ENCODE peak calls at places on chromosome 19, in eight cellular contexts. R is HFF-Myc, P is progenitor cell of endocrine pancreas, F is psoas muscle, E is astrocyte of the spinal cord, S is heart left ventricle, N is HL-60, V is fibroblast of lung. W is an unnamed sample.
A peak's percentile ranks its signal among the peaks of the same experiment; 100 is the strongest.

GRCh38 chr19:5850743-5851293 is 431 bp downstream of the FUT3 start:
- DNase-seq in R (no peak), P (no peak), F (no peak), E (peak; percentile 55), S (no peak), N (no peak), V (peak; percentile 61), W (no peak)

GRCh38 chr19:42052241-42052863 is 17.7 kb downstream of the GRIK5 start:
- DNase-seq in R (no peak), P (no peak), F (peak; percentile 41), E (no peak), S (peak; percentile 40), N (no peak), V (no peak), W (no peak)

GRCh38 chr19:49196527-49197240 is 39.1 kb downstream of the TRPM4 start:
- DNase-seq in R (no peak), P (no peak), F (peak; percentile 83), E (no peak), S (peak; percentile 51), N (no peak), V (peak; percentile 14), W (peak; percentile 31)

GRCh38 chr19:48987323-48987722 is 5.8 kb downstream of the GYS1 start:
- DNase-seq in R (no peak), P (no peak), F (no peak), E (no peak), S (no peak), N (no peak), V (no peak), W (no peak)

GRCh38 chr19:33468361-33469170 is 53.0 kb downstream of the PEPD start:
- DNase-seq in R (no peak), P (no peak), F (no peak), E (peak; percentile 84), S (no peak), N (no peak), V (peak; percentile 67), W (peak; percentile 51)

GRCh38 chr19:18121166-18121565 is 23.6 kb downstream of the MAST3 start:
- DNase-seq in R (no peak), P (no peak), F (no peak), E (no peak), S (no peak), N (no peak), V (no peak), W (no peak)

GRCh38 chr19:58396691-58397532 is 1.5 kb downstream of the RNF225 start:
- DNase-seq in R (no peak), P (no peak), F (no peak), E (no peak), S (no peak), N (no peak), V (no peak), W (no peak)

GRCh38 chr19:3276341-3276799 is 51.9 kb downstream of the CELF5 start:
- DNase-seq in R (no peak), P (peak; percentile 29), F (no peak), E (no peak), S (no peak), N (no peak), V (no peak), W (no peak)

GRCh38 chr19:55493052-55493649 is 4.9 kb downstream of the SSC5D start:
- DNase-seq in R (no peak), P (no peak), F (no peak), E (no peak), S (peak; percentile 41), N (no peak), V (peak; percentile 48), W (no peak)

GRCh38 chr19:42051166-42052115 is 18.6 kb downstream of the GRIK5 start:
- DNase-seq in R (no peak), P (no peak), F (no peak), E (no peak), S (no peak), N (no peak), V (no peak), W (no peak)

GRCh38 chr19:6476155-6476895 is 5.3 kb downstream of the DENND1C start:
- DNase-seq in R (no peak), P (peak; percentile 78), F (peak; percentile 71), E (peak; percentile 30), S (peak; percentile 41), N (peak; percentile 22), V (peak; percentile 23), W (peak; percentile 68)

GRCh38 chr19:30154410-30154809 is 212.4 kb downstream of the URI1 start:
- DNase-seq in R (no peak), P (no peak), F (no peak), E (no peak), S (no peak), N (no peak), V (no peak), W (no peak)

GRCh38 chr19:41426952-41427646 is at the start of gene B3GNT8:
- DNase-seq in R (no peak), P (peak; percentile 70), F (peak; percentile 87), E (peak; percentile 64), S (peak; percentile 92), N (peak; percentile 92), V (peak; percentile 59), W (no peak)

GRCh38 chr19:36136975-36137686 is 2.7 kb upstream of the CAPNS1 start:
- DNase-seq in R (no peak), P (no peak), F (peak; percentile 72), E (peak; percentile 46), S (peak; percentile 81), N (no peak), V (peak; percentile 66), W (no peak)

GRCh38 chr19:3178973-3179738 is 587 bp downstream of the S1PR4 start:
- DNase-seq in R (no peak), P (no peak), F (no peak), E (no peak), S (peak; percentile 28), N (peak; percentile 53), V (no peak), W (no peak)

GRCh38 chr19:50514346-50515167 is 844 bp upstream of the ASPDH start:
- DNase-seq in R (no peak), P (no peak), F (no peak), E (no peak), S (no peak), N (no peak), V (no peak), W (peak; percentile 66)

GRCh38 chr19:34343751-34344150 is 21.2 kb upstream of the GPI start:
- DNase-seq in R (no peak), P (no peak), F (no peak), E (no peak), S (no peak), N (no peak), V (no peak), W (no peak)

GRCh38 chr19:20103091-20103501 is 25.3 kb downstream of the ZNF90 start:
- DNase-seq in R (no peak), P (no peak), F (no peak), E (no peak), S (no peak), N (no peak), V (no peak), W (no peak)

GRCh38 chr19:32397736-32398135 is 7.8 kb upstream of the DPY19L3 start:
- DNase-seq in R (peak; percentile 81), P (no peak), F (no peak), E (peak; percentile 70), S (no peak), N (no peak), V (peak; percentile 79), W (no peak)

GRCh38 chr19:18862976-18863842 is 31.4 kb downstream of the UPF1 start:
- DNase-seq in R (no peak), P (no peak), F (no peak), E (no peak), S (peak; percentile 14), N (no peak), V (no peak), W (no peak)

GRCh38 chr19:8057545-8058270 is 5.1 kb downstream of the CCL25 start:
- DNase-seq in R (no peak), P (no peak), F (no peak), E (no peak), S (peak; percentile 6), N (no peak), V (no peak), W (no peak)

GRCh38 chr19:12000152-12000981 is 35.1 kb downstream of the ZNF433 start:
- DNase-seq in R (no peak), P (no peak), F (no peak), E (peak; percentile 42), S (no peak), N (no peak), V (peak; percentile 67), W (no peak)

GRCh38 chr19:17041994-17042393 is 15.4 kb upstream of the CPAMD8 start:
- DNase-seq in R (peak; percentile 16), P (no peak), F (no peak), E (peak; percentile 39), S (peak; percentile 66), N (no peak), V (peak; percentile 12), W (no peak)

GRCh38 chr19:49136771-49137171 is 17.4 kb downstream of the PPFIA3 start:
- DNase-seq in R (no peak), P (no peak), F (no peak), E (no peak), S (peak; percentile 84), N (no peak), V (no peak), W (no peak)

GRCh38 chr19:23403581-23404324 is 8.5 kb upstream of the ZNF91 start:
- DNase-seq in R (no peak), P (peak; percentile 30), F (no peak), E (no peak), S (no peak), N (no peak), V (no peak), W (no peak)
- TF ChIP-seq CTCF in R (no peak), P (peak; percentile 73), F (no peak), E (no peak), S (no peak), N (no peak), V (no peak), W (no peak)

GRCh38 chr19:14073925-14074838 is 1.6 kb downstream of the MISP3 start:
- DNase-seq in R (no peak), P (no peak), F (no peak), E (no peak), S (no peak), N (no peak), V (no peak), W (no peak)
- TF ChIP-seq CTCF in R (no peak), P (no peak), F (no peak), E (no peak), S (no peak), N (no peak), V (no peak), W (no peak)

GRCh38 chr19:15479391-15480345 is at the start of gene PGLYRP2:
- DNase-seq in R (no peak), P (no peak), F (peak; percentile 72), E (no peak), S (no peak), N (peak; percentile 63), V (no peak), W (peak; percentile 20)
- TF ChIP-seq CTCF in R (no peak), P (no peak), F (no peak), E (no peak), S (peak; percentile 35), N (peak; percentile 36), V (no peak), W (peak; percentile 25)

DNA sequence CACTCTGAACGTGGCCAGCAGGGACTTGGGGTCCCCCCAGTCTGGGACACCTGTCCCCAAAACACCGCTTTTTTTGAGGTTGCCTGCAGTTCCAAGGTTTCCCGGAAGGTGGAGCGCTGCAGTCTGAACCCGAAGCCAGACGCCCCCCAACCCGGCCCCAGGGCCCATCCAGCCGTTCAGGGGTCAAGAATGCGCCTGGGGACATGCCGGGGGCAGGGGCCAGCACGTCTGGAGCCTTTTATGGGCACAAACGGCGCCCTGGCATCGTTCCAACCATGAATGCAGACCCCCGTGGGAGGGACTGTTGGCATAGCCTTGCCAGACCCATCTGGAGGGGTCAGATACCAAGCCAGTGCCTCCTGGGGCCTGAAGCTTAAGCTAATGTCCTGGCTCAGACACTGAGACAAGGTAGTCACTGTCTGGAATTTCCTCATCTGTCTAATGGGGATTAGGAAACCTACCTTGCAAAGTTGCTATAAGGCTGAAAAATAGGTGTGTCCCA is 6.9 kb downstream of the S1PR5 start:
- DNase-seq in R (no peak), P (peak; percentile 58), F (no peak), E (no peak), S (no peak), N (peak; percentile 17), V (no peak), W (no peak)
- TF ChIP-seq CTCF in R (peak; percentile 71), P (peak; percentile 80), F (peak; percentile 52), E (peak; percentile 78), S (peak; percentile 68), N (peak; percentile 59), V (peak; percentile 58), W (peak; percentile 38)

W was measured in dorsolateral prefrontal cortex.